ENCODE peak calls at places on chromosomes 11 and 22, in ten cellular contexts. P, L, H, I, V, Y, S, O, D and R are unnamed samples.

GRCh38 chr11:9153651-9154050 is 62.3 kb upstream of the SCUBE2 start:
- DNase-seq in D (no peak), I (no peak), Y (no peak), O (no peak), H (no peak), V (no peak), S (no peak), L (no peak), P (no peak), R (no peak)

GRCh38 chr22:24134090-24134846 is 47.0 kb upstream of the SUSD2 start:
- DNase-seq in P (no peak), O (no peak), S (no peak), V (no peak), L (no peak), Y (peak), H (no peak), I (peak), D (no peak), R (no peak)

GRCh38 chr11:10379871-10380568 is 75.0 kb upstream of the AMPD3 start:
- DNase-seq in Y (no peak), D (no peak), H (no peak), S (no peak), V (no peak), L (no peak), O (no peak), I (peak), P (no peak), R (no peak)

GRCh38 chr11:111846640-111847039 is 24.7 kb downstream of the ALG9 start:
- DNase-seq in L (no peak), S (no peak), V (peak), H (no peak), D (no peak), I (peak), O (no peak), P (no peak), Y (no peak), R (no peak)

GRCh38 chr11:56932572-56933235 is 56.0 kb upstream of the OR5AK2 start:
- DNase-seq in O (no peak), H (no peak), Y (no peak), I (peak), P (no peak), S (no peak), L (no peak), V (no peak), D (no peak), R (no peak)

GRCh38 chr11:115141715-115142114 is 362.5 kb downstream of the CADM1 start:
- DNase-seq in S (no peak), V (no peak), I (no peak), P (no peak), H (no peak), O (no peak), L (no peak), D (no peak), Y (no peak), R (no peak)

GRCh38 chr22:42179616-42180015 is 49.0 kb upstream of the CYP2D6 start:
- DNase-seq in H (no peak), S (no peak), V (peak), L (no peak), D (no peak), I (peak), Y (no peak), O (no peak), P (no peak), R (no peak)

GRCh38 chr11:12186683-12187082 is 76.3 kb downstream of the MICAL2 start:
- DNase-seq in Y (no peak), V (no peak), I (no peak), L (no peak), P (no peak), H (no peak), D (no peak), O (no peak), S (no peak), R (no peak)

GRCh38 chr22:24592144-24592845 is 578 bp downstream of the LRRC75B start:
- DNase-seq in V (no peak), H (no peak), Y (no peak), O (peak), I (peak), L (peak), S (no peak), D (peak), P (peak), R (peak)

GRCh38 chr11:100681064-100681502 is 6.0 kb upstream of the ARHGAP42 start:
- DNase-seq in P (no peak), D (peak), V (no peak), Y (peak), I (peak), O (peak), H (peak), S (no peak), L (peak), R (peak)

GRCh38 chr22:43168416-43169309 is 17.3 kb downstream of the TSPO start:
- DNase-seq in O (no peak), I (peak), L (no peak), V (no peak), P (no peak), Y (no peak), S (no peak), H (no peak), D (no peak), R (no peak)

GRCh38 chr22:40310081-40310770 is 36.1 kb upstream of the ADSL start:
- DNase-seq in S (no peak), L (no peak), Y (no peak), H (no peak), V (peak), O (no peak), P (no peak), I (peak), D (no peak), R (no peak)

GRCh38 chr22:22171357-22172218 is 73.0 kb upstream of the VPREB1 start:
- DNase-seq in V (no peak), S (no peak), D (peak), L (peak), Y (no peak), I (peak), H (no peak), P (no peak), O (no peak), R (peak)

GRCh38 chr11:134410766-134411165 is 1.3 kb downstream of the B3GAT1 start:
- DNase-seq in D (no peak), I (no peak), L (no peak), V (no peak), P (no peak), H (no peak), O (no peak), Y (no peak), S (no peak), R (no peak)

GRCh38 chr11:134411887-134412507 is at the start of gene B3GAT1:
- DNase-seq in D (no peak), V (no peak), Y (no peak), L (no peak), I (no peak), S (no peak), H (no peak), O (no peak), P (no peak), R (no peak)

GRCh38 chr11:134414036-134414731 is 2.1 kb upstream of the B3GAT1 start:
- DNase-seq in S (no peak), Y (no peak), L (no peak), P (no peak), I (no peak), O (no peak), V (no peak), H (no peak), D (no peak), R (no peak)

GRCh38 chr11:134413334-134414035 is 1.4 kb upstream of the B3GAT1 start:
- DNase-seq in I (no peak), Y (no peak), S (no peak), P (no peak), O (no peak), D (no peak), H (no peak), L (no peak), V (no peak), R (no peak)

DNA sequence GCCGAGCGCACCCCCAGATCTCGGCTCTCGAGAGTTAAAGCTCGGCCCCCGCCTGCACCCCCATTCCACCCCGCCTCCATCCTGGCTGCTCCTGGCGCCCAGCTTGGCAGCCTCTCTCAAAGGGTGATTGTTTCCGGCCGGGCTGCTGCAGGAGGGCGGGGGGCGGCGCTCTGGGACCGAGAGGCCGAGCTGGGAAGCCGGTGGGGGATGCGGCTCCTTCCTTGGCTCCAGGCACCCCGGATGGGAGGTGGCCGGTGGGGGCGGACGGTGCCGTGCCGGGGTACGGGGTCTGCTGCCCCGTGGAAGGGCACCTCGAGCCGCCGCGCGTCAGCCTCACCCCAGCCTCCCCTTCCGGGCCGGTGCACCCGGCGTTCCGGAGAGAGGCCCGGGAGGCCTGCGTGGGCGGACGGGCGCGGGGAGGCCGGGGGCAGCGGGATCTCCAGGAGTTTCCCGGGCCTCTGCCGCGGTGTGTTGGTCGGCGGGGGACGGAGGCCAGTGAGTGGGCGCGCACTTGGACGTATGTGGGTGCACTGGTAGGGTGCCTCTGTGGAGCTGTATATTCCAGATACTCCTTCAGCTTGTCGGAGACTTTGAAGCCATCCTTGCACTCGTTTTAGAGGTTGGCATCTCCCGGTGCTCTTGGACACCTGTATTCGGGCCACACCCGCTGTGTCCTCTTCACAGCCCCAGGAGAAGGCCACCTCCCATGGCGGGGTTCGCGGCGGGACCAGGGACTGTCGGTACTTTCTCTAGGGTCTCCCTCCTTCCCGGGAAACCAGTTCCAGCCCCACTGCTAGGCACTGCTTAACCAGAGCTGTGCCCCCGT is 679 bp upstream of the B3GAT1 start:
- DNase-seq in L (no peak), Y (no peak), I (no peak), H (no peak), D (no peak), O (no peak), P (no peak), S (no peak), V (no peak), R (no peak)
- H3K4me3 ChIP-seq in L (no peak), Y (peak), I (peak), H (peak), D (peak), O (peak), P (peak), S (no peak), V (no peak), R (no peak)

GRCh38 chr22:33400891-33401290 is 342.7 kb upstream of the SYN3 start:
- DNase-seq in O (no peak), D (no peak), H (no peak), S (no peak), I (no peak), P (no peak), L (no peak), V (no peak), Y (no peak), R (no peak)
- TF ChIP-seq CTCF in O (no peak), D (no peak), H (no peak), S (no peak), I (no peak), P (no peak), L (no peak), V (no peak), Y (no peak), R (no peak)

GRCh38 chr11:65896009-65896999 is 3.9 kb downstream of the FOSL1 start:
- DNase-seq in P (no peak), I (no peak), H (no peak), S (no peak), D (no peak), O (no peak), L (no peak), Y (peak), V (no peak), R (no peak)
- H3K4me3 ChIP-seq in P (no peak), I (no peak), H (no peak), S (no peak), D (no peak), O (no peak), L (no peak), Y (no peak), V (peak), R (no peak)

GRCh38 chr11:76044750-76045320 is 161.5 kb downstream of the WNT11 start:
- DNase-seq in Y (no peak), H (no peak), O (no peak), L (no peak), S (no peak), P (no peak), I (no peak), D (no peak), V (no peak), R (no peak)

GRCh38 chr11:76038608-76039007 is 167.7 kb downstream of the WNT11 start:
- DNase-seq in V (no peak), P (no peak), Y (no peak), L (no peak), O (no peak), H (no peak), D (no peak), S (no peak), I (no peak), R (no peak)

DNA sequence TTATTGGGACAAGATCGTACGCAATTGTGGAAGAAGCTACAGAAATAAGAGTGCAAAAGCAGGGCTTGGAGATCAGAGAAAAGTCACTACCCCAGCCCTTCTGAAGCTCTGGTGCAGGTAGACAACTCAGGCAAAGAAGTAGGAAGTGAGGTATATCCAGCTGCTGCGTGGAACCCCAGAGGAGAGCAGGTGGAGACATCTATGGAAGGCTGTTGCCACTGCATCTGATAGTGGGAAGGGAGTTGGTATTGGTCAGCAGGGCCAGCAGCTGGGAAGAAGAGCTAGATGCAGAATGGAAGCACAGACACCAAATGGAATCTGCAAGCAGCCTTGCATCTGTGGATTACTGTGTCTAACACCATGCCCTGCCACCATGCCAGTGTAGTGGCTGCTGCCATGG is 165.1 kb downstream of the WNT11 start:
- DNase-seq in S (no peak), L (no peak), D (peak), V (no peak), Y (no peak), I (no peak), P (no peak), H (no peak), O (no peak), R (no peak)
- TF ChIP-seq CTCF in S (peak), L (no peak), D (no peak), V (no peak), Y (no peak), I (no peak), P (no peak), H (no peak), O (no peak), R (no peak)

GRCh38 chr11:3163241-3163981 is 1.7 kb downstream of the OSBPL5 start:
- DNase-seq in H (no peak), Y (peak), O (peak), S (peak), I (no peak), P (peak), V (no peak), L (no peak), D (no peak), R (no peak)
- H3K4me3 ChIP-seq in H (peak), Y (peak), O (peak), S (peak), I (peak), P (no peak), V (peak), L (no peak), D (no peak), R (no peak)

DNA sequence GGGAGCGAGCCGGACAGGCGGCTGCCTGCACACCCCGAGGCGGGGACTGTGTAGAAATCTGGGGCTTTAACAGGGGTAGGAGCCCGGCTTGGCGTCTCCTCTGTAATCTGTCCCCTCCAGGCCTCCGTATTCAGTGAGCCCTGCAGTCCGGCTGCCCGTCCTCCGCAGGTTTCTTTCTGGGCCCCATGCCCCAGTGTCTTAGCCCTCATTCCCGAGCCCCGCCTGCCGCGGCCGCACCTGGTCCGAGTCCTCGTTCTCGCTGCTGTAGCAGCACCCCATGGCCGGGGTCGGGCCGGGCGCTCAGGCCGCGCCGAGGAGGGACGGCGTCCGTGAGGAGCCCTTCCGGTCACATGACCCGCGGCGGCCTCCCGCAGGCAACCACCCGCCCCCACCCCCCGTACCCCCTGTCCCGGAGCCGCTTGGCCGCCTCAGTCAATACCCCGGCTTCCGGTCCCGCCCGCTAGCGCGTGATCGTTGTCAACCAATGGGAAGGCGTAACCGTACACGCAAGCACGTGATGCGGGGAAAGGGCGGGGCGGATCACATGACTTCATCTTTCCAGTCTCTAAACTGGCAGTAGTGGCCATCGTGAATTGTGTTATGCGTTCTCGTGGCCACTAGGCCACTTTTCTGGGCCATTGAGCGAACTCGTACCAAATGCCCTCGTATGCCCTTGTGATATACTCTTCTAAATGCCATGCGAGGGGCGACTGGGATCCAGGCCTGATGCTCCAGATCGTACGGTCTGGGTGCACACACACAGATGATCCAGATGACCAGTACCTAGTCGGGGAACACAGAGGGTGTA is at the start of gene LAMTOR1:
- DNase-seq in V (peak), L (peak), I (peak), S (peak), D (peak), Y (peak), O (peak), P (peak), H (peak), R (peak)
- TF ChIP-seq CTCF in V (peak), L (peak), I (peak), S (no peak), D (peak), Y (peak), O (peak), P (peak), H (peak), R (peak)